ENCODE peak calls at places on chromosomes 12 and 14, in six cellular contexts. One of them, this sample, is unnamed.

GRCh38 chr14:74919421-74920165 is 3.5 kb downstream of the RPS6KL1 start:
- DNase-seq in occipital lobe: no peak
- DNase-seq in HepG2: no peak
- DNase-seq in stimulated activated CD4-positive, alpha-beta T cell treated with anti-CD3 and anti-CD28 coated beads, TNF-alpha, amount 100 ng/mL, for 4 hours: no peak
- DNase-seq in activated CD8-positive, alpha-beta memory T cell treated with anti-CD3 and anti-CD28 coated beads for 48 hours: no peak
- DNase-seq in NCI-H2029 treated with DMSO at 0.1 percent for 48 hours: no peak
- DNase-seq in this sample: no peak

GRCh38 chr12:4031703-4032291 is 158.6 kb upstream of the PARP11 start:
- DNase-seq in HepG2: no peak
- DNase-seq in activated CD8-positive, alpha-beta memory T cell treated with anti-CD3 and anti-CD28 coated beads for 48 hours: no peak
- DNase-seq in stimulated activated CD4-positive, alpha-beta T cell treated with anti-CD3 and anti-CD28 coated beads, TNF-alpha, amount 100 ng/mL, for 4 hours: no peak
- DNase-seq in NCI-H2029 treated with DMSO at 0.1 percent for 48 hours: no peak
- DNase-seq in occipital lobe: no peak
- DNase-seq in this sample: no peak

GRCh38 chr14:44895716-44896115 is 66.0 kb downstream of the KLHL28 start:
- DNase-seq in HepG2: no peak
- DNase-seq in activated CD8-positive, alpha-beta memory T cell treated with anti-CD3 and anti-CD28 coated beads for 48 hours: no peak
- DNase-seq in NCI-H2029 treated with DMSO at 0.1 percent for 48 hours: no peak
- DNase-seq in occipital lobe: no peak
- DNase-seq in stimulated activated CD4-positive, alpha-beta T cell treated with anti-CD3 and anti-CD28 coated beads, TNF-alpha, amount 100 ng/mL, for 4 hours: no peak
- DNase-seq in this sample: no peak

GRCh38 chr12:57759360-57759980 is 4.6 kb downstream of the MARCHF9 start:
- DNase-seq in NCI-H2029 treated with DMSO at 0.1 percent for 48 hours: no peak
- DNase-seq in HepG2: peak; percentile 53
- DNase-seq in occipital lobe: no peak
- DNase-seq in stimulated activated CD4-positive, alpha-beta T cell treated with anti-CD3 and anti-CD28 coated beads, TNF-alpha, amount 100 ng/mL, for 4 hours: no peak
- DNase-seq in activated CD8-positive, alpha-beta memory T cell treated with anti-CD3 and anti-CD28 coated beads for 48 hours: no peak
- DNase-seq in this sample: no peak

GRCh38 chr14:60622210-60622919 is 26.9 kb downstream of the SIX1 start:
- DNase-seq in activated CD8-positive, alpha-beta memory T cell treated with anti-CD3 and anti-CD28 coated beads for 48 hours: no peak
- DNase-seq in stimulated activated CD4-positive, alpha-beta T cell treated with anti-CD3 and anti-CD28 coated beads, TNF-alpha, amount 100 ng/mL, for 4 hours: no peak
- DNase-seq in HepG2: no peak
- DNase-seq in NCI-H2029 treated with DMSO at 0.1 percent for 48 hours: no peak
- DNase-seq in occipital lobe: no peak
- DNase-seq in this sample: no peak

GRCh38 chr12:30138483-30138882 is 354.7 kb upstream of the TMTC1 start:
- DNase-seq in stimulated activated CD4-positive, alpha-beta T cell treated with anti-CD3 and anti-CD28 coated beads, TNF-alpha, amount 100 ng/mL, for 4 hours: no peak
- DNase-seq in HepG2: no peak
- DNase-seq in NCI-H2029 treated with DMSO at 0.1 percent for 48 hours: no peak
- DNase-seq in activated CD8-positive, alpha-beta memory T cell treated with anti-CD3 and anti-CD28 coated beads for 48 hours: no peak
- DNase-seq in occipital lobe: no peak
- DNase-seq in this sample: no peak

GRCh38 chr14:101017209-101017608 is 113.7 kb upstream of the RTL1 start:
- DNase-seq in HepG2: no peak
- DNase-seq in occipital lobe: no peak
- DNase-seq in NCI-H2029 treated with DMSO at 0.1 percent for 48 hours: no peak
- DNase-seq in stimulated activated CD4-positive, alpha-beta T cell treated with anti-CD3 and anti-CD28 coated beads, TNF-alpha, amount 100 ng/mL, for 4 hours: no peak
- DNase-seq in activated CD8-positive, alpha-beta memory T cell treated with anti-CD3 and anti-CD28 coated beads for 48 hours: no peak
- DNase-seq in this sample: no peak

GRCh38 chr12:11553871-11554533 is 95.5 kb upstream of the ETV6 start:
- DNase-seq in stimulated activated CD4-positive, alpha-beta T cell treated with anti-CD3 and anti-CD28 coated beads, TNF-alpha, amount 100 ng/mL, for 4 hours: no peak
- DNase-seq in activated CD8-positive, alpha-beta memory T cell treated with anti-CD3 and anti-CD28 coated beads for 48 hours: no peak
- DNase-seq in HepG2: peak; percentile 34
- DNase-seq in occipital lobe: no peak
- DNase-seq in NCI-H2029 treated with DMSO at 0.1 percent for 48 hours: peak; percentile 56
- DNase-seq in this sample: no peak

GRCh38 chr14:94805726-94806288 is 35.9 kb upstream of the GSC start:
- DNase-seq in stimulated activated CD4-positive, alpha-beta T cell treated with anti-CD3 and anti-CD28 coated beads, TNF-alpha, amount 100 ng/mL, for 4 hours: no peak
- DNase-seq in NCI-H2029 treated with DMSO at 0.1 percent for 48 hours: no peak
- DNase-seq in occipital lobe: no peak
- DNase-seq in HepG2: no peak
- DNase-seq in activated CD8-positive, alpha-beta memory T cell treated with anti-CD3 and anti-CD28 coated beads for 48 hours: no peak
- DNase-seq in this sample: no peak

GRCh38 chr12:104303538-104304151 is at the start of gene EID3:
- DNase-seq in activated CD8-positive, alpha-beta memory T cell treated with anti-CD3 and anti-CD28 coated beads for 48 hours: peak; percentile 73
- DNase-seq in occipital lobe: peak; percentile 75
- DNase-seq in HepG2: no peak
- DNase-seq in stimulated activated CD4-positive, alpha-beta T cell treated with anti-CD3 and anti-CD28 coated beads, TNF-alpha, amount 100 ng/mL, for 4 hours: peak; percentile 86
- DNase-seq in NCI-H2029 treated with DMSO at 0.1 percent for 48 hours: peak; percentile 14
- DNase-seq in this sample: peak; percentile 86

GRCh38 chr14:75456069-75457023 is 28.5 kb downstream of the JDP2 start:
- DNase-seq in HepG2: no peak
- DNase-seq in stimulated activated CD4-positive, alpha-beta T cell treated with anti-CD3 and anti-CD28 coated beads, TNF-alpha, amount 100 ng/mL, for 4 hours: no peak
- DNase-seq in NCI-H2029 treated with DMSO at 0.1 percent for 48 hours: no peak
- DNase-seq in occipital lobe: no peak
- DNase-seq in activated CD8-positive, alpha-beta memory T cell treated with anti-CD3 and anti-CD28 coated beads for 48 hours: no peak
- DNase-seq in this sample: no peak

GRCh38 chr12:110165540-110166159 is 41.5 kb downstream of the IFT81 start:
- DNase-seq in NCI-H2029 treated with DMSO at 0.1 percent for 48 hours: no peak
- DNase-seq in activated CD8-positive, alpha-beta memory T cell treated with anti-CD3 and anti-CD28 coated beads for 48 hours: no peak
- DNase-seq in occipital lobe: no peak
- DNase-seq in stimulated activated CD4-positive, alpha-beta T cell treated with anti-CD3 and anti-CD28 coated beads, TNF-alpha, amount 100 ng/mL, for 4 hours: no peak
- DNase-seq in HepG2: peak; percentile 1
- DNase-seq in this sample: no peak

GRCh38 chr12:111741235-111741812 is 25.4 kb upstream of the ALDH2 start:
- DNase-seq in HepG2: no peak
- DNase-seq in stimulated activated CD4-positive, alpha-beta T cell treated with anti-CD3 and anti-CD28 coated beads, TNF-alpha, amount 100 ng/mL, for 4 hours: no peak
- DNase-seq in activated CD8-positive, alpha-beta memory T cell treated with anti-CD3 and anti-CD28 coated beads for 48 hours: no peak
- DNase-seq in NCI-H2029 treated with DMSO at 0.1 percent for 48 hours: peak; percentile 86
- DNase-seq in occipital lobe: no peak
- DNase-seq in this sample: no peak

GRCh38 chr12:57243521-57244305 is 7.3 kb downstream of the STAC3 start:
- DNase-seq in activated CD8-positive, alpha-beta memory T cell treated with anti-CD3 and anti-CD28 coated beads for 48 hours: peak; percentile 79
- DNase-seq in stimulated activated CD4-positive, alpha-beta T cell treated with anti-CD3 and anti-CD28 coated beads, TNF-alpha, amount 100 ng/mL, for 4 hours: peak; percentile 79
- DNase-seq in occipital lobe: peak; percentile 40
- DNase-seq in NCI-H2029 treated with DMSO at 0.1 percent for 48 hours: peak; percentile 66
- DNase-seq in HepG2: peak; percentile 54
- DNase-seq in this sample: peak; percentile 78

GRCh38 chr12:46546634-46547273 is 174.2 kb upstream of the SLC38A2 start:
- DNase-seq in HepG2: no peak
- DNase-seq in stimulated activated CD4-positive, alpha-beta T cell treated with anti-CD3 and anti-CD28 coated beads, TNF-alpha, amount 100 ng/mL, for 4 hours: no peak
- DNase-seq in activated CD8-positive, alpha-beta memory T cell treated with anti-CD3 and anti-CD28 coated beads for 48 hours: no peak
- DNase-seq in occipital lobe: no peak
- DNase-seq in NCI-H2029 treated with DMSO at 0.1 percent for 48 hours: no peak
- DNase-seq in this sample: peak; percentile 18

GRCh38 chr12:122199484-122200355 is 3.8 kb upstream of the B3GNT4 start:
- DNase-seq in occipital lobe: no peak
- DNase-seq in activated CD8-positive, alpha-beta memory T cell treated with anti-CD3 and anti-CD28 coated beads for 48 hours: no peak
- DNase-seq in HepG2: no peak
- DNase-seq in NCI-H2029 treated with DMSO at 0.1 percent for 48 hours: no peak
- DNase-seq in stimulated activated CD4-positive, alpha-beta T cell treated with anti-CD3 and anti-CD28 coated beads, TNF-alpha, amount 100 ng/mL, for 4 hours: no peak
- DNase-seq in this sample: no peak